ENCODE peak calls at places on chromosomes 6 and 20, in four cellular contexts. One of them, this sample, is unnamed.

GRCh38 chr6:30915591-30915946 is 1.5 kb downstream of the VARS2 start:
- DNase-seq in H9: peak
- DNase-seq in mesendoderm: peak
- DNase-seq in IMR-90: peak
- DNase-seq in this sample: no peak

GRCh38 chr6:43299338-43300293 is 1.6 kb downstream of the SLC22A7 start:
- DNase-seq in H9: no peak
- DNase-seq in mesendoderm: no peak
- DNase-seq in IMR-90: no peak
- DNase-seq in this sample: no peak

GRCh38 chr6:150767585-150768164 is 97.8 kb upstream of the MTHFD1L start:
- DNase-seq in H9: no peak
- DNase-seq in mesendoderm: peak
- DNase-seq in IMR-90: no peak
- DNase-seq in this sample: no peak

GRCh38 chr20:23686046-23686750 is 2.6 kb downstream of the CST4 start:
- DNase-seq in H9: peak
- DNase-seq in mesendoderm: no peak
- DNase-seq in IMR-90: no peak
- DNase-seq in this sample: peak

GRCh38 chr6:154479388-154480143 is 30.9 kb downstream of the CNKSR3 start:
- DNase-seq in H9: no peak
- DNase-seq in mesendoderm: no peak
- DNase-seq in IMR-90: peak
- DNase-seq in this sample: no peak

GRCh38 chr20:17644451-17644850 is 37.6 kb downstream of the RRBP1 start:
- DNase-seq in H9: no peak
- DNase-seq in mesendoderm: no peak
- DNase-seq in IMR-90: no peak
- DNase-seq in this sample: no peak

GRCh38 chr6:105397987-105398386 is 4.9 kb downstream of the PREP start:
- DNase-seq in H9: no peak
- DNase-seq in mesendoderm: peak
- DNase-seq in IMR-90: no peak
- DNase-seq in this sample: no peak

GRCh38 chr20:57009775-57010174 is 256.7 kb downstream of the BMP7 start:
- DNase-seq in H9: no peak
- DNase-seq in mesendoderm: no peak
- DNase-seq in IMR-90: no peak
- DNase-seq in this sample: no peak

GRCh38 chr20:9963029-9963428 is 71.8 kb upstream of the ANKEF1 start:
- DNase-seq in H9: no peak
- DNase-seq in mesendoderm: no peak
- DNase-seq in IMR-90: no peak
- DNase-seq in this sample: no peak

GRCh38 chr6:149660028-149660427 is 11.5 kb upstream of the KATNA1 start:
- DNase-seq in H9: no peak
- DNase-seq in mesendoderm: no peak
- DNase-seq in IMR-90: no peak
- DNase-seq in this sample: no peak

GRCh38 chr6:169723991-169724553 is at the start of gene PHF10:
- DNase-seq in H9: no peak
- DNase-seq in mesendoderm: peak
- DNase-seq in IMR-90: no peak
- DNase-seq in this sample: no peak

GRCh38 chr6:89689732-89690131 is 51.2 kb upstream of the LYRM2 start:
- DNase-seq in H9: peak
- DNase-seq in mesendoderm: peak
- DNase-seq in IMR-90: no peak
- DNase-seq in this sample: peak

GRCh38 chr20:49889943-49890650 is 25.2 kb downstream of the SPATA2 start:
- DNase-seq in H9: no peak
- DNase-seq in mesendoderm: no peak
- DNase-seq in IMR-90: no peak
- DNase-seq in this sample: no peak

GRCh38 chr20:10578607-10579006 is 95.2 kb downstream of the JAG1 start:
- DNase-seq in H9: no peak
- DNase-seq in mesendoderm: no peak
- DNase-seq in IMR-90: peak
- DNase-seq in this sample: no peak

GRCh38 chr6:2765896-2766766 is 938 bp downstream of the WRNIP1 start:
- DNase-seq in H9: no peak
- DNase-seq in mesendoderm: peak
- DNase-seq in IMR-90: peak
- DNase-seq in this sample: no peak

GRCh38 chr6:28880894-28881780 is 42.6 kb downstream of the TRIM27 start:
- DNase-seq in H9: peak
- DNase-seq in mesendoderm: peak
- DNase-seq in IMR-90: peak
- DNase-seq in this sample: no peak

DNA sequence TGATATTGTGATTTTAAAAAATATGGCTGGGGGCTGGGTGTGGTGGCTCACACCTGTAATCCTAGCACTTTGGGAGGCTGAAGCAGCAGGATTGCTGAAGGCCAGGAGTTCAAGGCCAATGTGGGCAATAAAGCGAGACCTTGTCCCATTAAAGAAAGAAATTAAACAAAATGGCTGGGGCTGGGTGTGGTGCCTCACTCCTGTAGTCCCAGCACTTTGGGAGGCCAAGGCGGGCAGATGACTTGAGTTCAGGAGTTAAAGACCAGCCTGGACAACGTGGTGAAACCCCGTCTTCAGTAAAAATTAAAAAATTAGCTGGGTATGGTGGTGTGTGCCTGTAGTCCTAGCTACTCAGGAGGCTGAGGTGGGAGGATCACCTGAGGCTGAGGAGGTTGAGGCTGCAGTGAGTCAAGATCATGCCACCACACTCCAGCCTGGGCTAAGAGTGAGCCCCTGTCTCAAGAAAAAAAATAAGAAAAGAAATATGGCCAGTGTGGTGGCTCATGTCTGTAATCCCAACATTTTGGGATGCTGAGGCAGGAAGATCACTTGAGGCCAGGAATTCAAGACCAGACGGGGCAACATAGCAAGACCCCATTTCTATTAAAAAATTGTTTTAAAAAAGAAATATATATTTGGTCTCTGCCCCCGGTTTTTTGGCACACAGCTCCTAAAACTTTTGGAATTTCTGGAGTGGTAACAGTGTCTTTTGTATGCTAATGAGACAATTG is 39.8 kb downstream of the SLC17A5 start:
- DNase-seq in H9: no peak
- DNase-seq in mesendoderm: no peak
- DNase-seq in IMR-90: no peak
- DNase-seq in this sample: no peak
- H4K5ac ChIP-seq in H9: no peak
- H4K5ac ChIP-seq in mesendoderm: no peak
- H4K5ac ChIP-seq in IMR-90: no peak
- H4K5ac ChIP-seq in this sample: no peak

DNA sequence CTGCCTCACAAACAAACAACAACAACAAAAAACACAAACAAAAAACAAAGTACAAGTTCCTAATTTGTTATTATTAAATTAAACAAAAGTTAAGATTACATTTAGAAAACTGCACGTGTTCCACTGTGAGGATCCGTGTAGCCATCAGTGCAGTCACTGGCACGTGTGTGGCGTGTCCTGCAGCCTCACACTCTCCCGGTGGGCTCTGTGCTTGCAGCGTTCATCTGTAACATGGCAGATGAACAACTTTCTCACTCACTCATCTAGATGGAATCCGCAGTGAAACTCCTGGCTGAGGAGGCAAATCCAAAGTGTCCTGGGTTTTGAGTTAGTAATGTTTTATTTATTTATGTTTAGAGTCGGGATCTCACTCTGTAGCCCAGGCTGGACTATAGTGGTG is 12.9 kb upstream of the ADRM1 start:
- DNase-seq in H9: no peak
- DNase-seq in mesendoderm: no peak
- DNase-seq in IMR-90: peak
- DNase-seq in this sample: no peak
- H4K5ac ChIP-seq in H9: no peak
- H4K5ac ChIP-seq in mesendoderm: no peak
- H4K5ac ChIP-seq in IMR-90: no peak
- H4K5ac ChIP-seq in this sample: no peak

DNA sequence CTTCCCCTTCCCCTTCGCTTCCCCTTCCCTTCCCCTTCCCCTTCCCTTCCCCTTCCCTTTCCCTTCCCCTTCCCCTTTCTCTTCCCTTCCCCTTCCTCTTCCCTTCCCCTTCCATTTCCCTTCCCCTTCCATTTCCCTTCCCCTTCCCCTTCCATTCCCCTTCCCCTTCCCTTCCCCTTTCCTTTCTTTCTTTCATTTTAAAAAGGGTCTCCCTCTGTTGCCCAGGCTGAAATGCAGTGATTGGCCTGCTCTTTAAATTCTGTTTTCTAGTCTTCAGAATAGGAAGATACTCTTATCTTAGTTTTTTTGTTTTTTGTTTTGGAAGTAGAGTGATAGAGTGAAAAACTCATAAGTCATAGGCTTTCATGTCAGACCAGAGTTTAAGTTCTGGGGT is 85.2 kb downstream of the ANKS1A start:
- DNase-seq in H9: no peak
- DNase-seq in mesendoderm: no peak
- DNase-seq in IMR-90: no peak
- DNase-seq in this sample: no peak
- H4K5ac ChIP-seq in H9: no peak
- H4K5ac ChIP-seq in mesendoderm: no peak
- H4K5ac ChIP-seq in IMR-90: no peak
- H4K5ac ChIP-seq in this sample: no peak

DNA sequence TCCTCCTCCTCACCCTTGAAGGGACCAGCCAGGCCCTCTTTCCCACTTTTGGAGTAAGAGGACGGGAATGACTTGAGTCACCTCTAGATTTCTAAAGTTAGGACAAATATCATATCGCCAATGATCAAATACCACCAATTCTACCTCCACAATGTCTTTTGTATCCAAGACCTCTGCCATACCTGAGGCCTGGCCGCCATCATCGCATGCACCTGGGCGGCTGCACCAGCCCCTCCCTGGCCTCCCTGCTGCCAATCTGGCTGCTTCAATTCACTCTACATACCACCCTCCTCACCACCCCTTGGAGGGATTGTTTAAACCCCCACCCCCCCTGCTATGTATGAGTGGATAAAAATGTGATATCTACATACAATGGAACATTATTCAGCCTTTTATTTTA is 75.0 kb upstream of the RALY start:
- DNase-seq in H9: no peak
- DNase-seq in mesendoderm: no peak
- DNase-seq in IMR-90: no peak
- DNase-seq in this sample: no peak
- H4K5ac ChIP-seq in H9: no peak
- H4K5ac ChIP-seq in mesendoderm: no peak
- H4K5ac ChIP-seq in IMR-90: no peak
- H4K5ac ChIP-seq in this sample: no peak

DNA sequence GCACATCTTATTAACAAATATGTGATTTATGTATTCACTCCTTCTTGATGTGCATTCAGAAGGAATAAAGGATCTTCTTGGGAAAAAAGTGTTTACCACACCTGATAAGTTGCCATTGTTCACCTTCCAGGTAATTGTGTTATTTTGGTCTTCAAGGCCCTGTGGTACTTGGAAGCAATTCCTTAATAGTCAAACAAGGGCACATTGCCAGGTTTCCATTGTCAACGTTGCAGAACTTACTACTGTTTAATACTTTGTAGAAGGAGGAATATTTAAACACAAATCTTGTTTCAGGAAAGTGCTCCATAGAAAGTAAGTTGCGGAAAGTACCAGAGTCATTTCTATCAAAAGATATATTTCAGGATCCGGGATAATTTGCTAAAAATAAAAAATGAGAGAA is 129.5 kb upstream of the SGK1 start:
- DNase-seq in H9: no peak
- DNase-seq in mesendoderm: no peak
- DNase-seq in IMR-90: peak
- DNase-seq in this sample: no peak
- H4K5ac ChIP-seq in H9: no peak
- H4K5ac ChIP-seq in mesendoderm: no peak
- H4K5ac ChIP-seq in IMR-90: peak
- H4K5ac ChIP-seq in this sample: no peak

GRCh38 chr6:160301341-160301740 is 42.7 kb upstream of the SLC22A2 start:
- DNase-seq in H9: no peak
- DNase-seq in mesendoderm: no peak
- DNase-seq in IMR-90: no peak
- DNase-seq in this sample: no peak
- H4K5ac ChIP-seq in H9: no peak
- H4K5ac ChIP-seq in mesendoderm: no peak
- H4K5ac ChIP-seq in IMR-90: no peak
- H4K5ac ChIP-seq in this sample: no peak

GRCh38 chr6:145372671-145373123 is 362.6 kb downstream of the EPM2A start:
- DNase-seq in H9: no peak
- DNase-seq in mesendoderm: peak
- DNase-seq in IMR-90: peak
- DNase-seq in this sample: no peak

GRCh38 chr6:145373826-145374225 is 361.5 kb downstream of the EPM2A start:
- DNase-seq in H9: no peak
- DNase-seq in mesendoderm: no peak
- DNase-seq in IMR-90: no peak
- DNase-seq in this sample: no peak

GRCh38 chr6:145367149-145367548 is 368.2 kb downstream of the EPM2A start:
- DNase-seq in H9: no peak
- DNase-seq in mesendoderm: no peak
- DNase-seq in IMR-90: no peak
- DNase-seq in this sample: no peak

GRCh38 chr6:145370559-145370958 is 364.8 kb downstream of the EPM2A start:
- DNase-seq in H9: no peak
- DNase-seq in mesendoderm: no peak
- DNase-seq in IMR-90: no peak
- DNase-seq in this sample: no peak

DNA sequence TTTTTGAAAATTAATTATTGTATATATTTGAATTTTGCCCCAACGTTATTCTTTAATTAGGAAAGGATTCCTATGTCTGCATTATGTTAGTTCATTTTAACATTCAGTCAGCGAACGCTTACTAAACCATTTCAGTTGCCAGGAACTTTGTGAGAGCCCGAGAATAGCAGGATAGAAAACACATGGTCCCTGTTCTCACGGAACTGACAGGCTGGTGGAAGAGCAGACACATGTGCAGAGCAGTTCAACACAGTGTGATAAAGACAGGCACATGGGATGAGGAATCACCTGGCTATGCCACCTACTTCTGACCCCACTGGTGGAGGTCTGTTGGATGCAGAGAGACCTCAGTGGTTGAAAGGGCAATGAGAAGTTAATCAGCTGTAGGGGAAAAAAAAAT is 367.2 kb downstream of the EPM2A start:
- DNase-seq in H9: no peak
- DNase-seq in mesendoderm: no peak
- DNase-seq in IMR-90: peak
- DNase-seq in this sample: no peak
- H4K5ac ChIP-seq in H9: no peak
- H4K5ac ChIP-seq in mesendoderm: no peak
- H4K5ac ChIP-seq in IMR-90: no peak
- H4K5ac ChIP-seq in this sample: no peak

DNA sequence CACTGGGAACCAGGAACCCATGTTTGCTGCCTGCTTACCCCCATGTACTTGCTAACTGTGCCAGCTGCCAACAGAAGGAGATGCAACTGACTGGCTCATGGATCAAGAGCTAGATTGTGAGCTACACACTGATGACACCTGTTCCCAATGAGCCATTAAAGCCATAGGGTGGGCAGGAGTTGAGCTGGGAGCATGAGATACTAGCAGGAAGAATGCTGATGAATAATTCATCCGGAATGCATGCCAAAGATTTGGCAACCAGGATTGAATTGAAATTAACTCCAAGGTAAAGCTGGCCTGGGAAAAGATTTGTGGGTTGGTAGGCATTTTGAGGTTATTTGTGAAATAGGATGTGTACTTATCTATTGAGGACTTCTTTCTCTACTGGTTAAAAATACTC is 631.1 kb downstream of the KIF16B start:
- DNase-seq in H9: no peak
- DNase-seq in mesendoderm: peak
- DNase-seq in IMR-90: no peak
- DNase-seq in this sample: no peak
- H4K5ac ChIP-seq in H9: no peak
- H4K5ac ChIP-seq in mesendoderm: no peak
- H4K5ac ChIP-seq in IMR-90: no peak
- H4K5ac ChIP-seq in this sample: no peak

This sample was measured in H1.